ENCODE peak calls at places on chromosomes 2 and 18, in five cellular contexts. Z is NT2/D1, X is GM12878, P is HepG2, H is H1. M is an unnamed sample.

GRCh38 chr18:33735428-33735827 is 157.4 kb downstream of the ASXL3 start:
- DNase-seq in H (no peak), X (no peak), Z (no peak), P (no peak), M (no peak)

GRCh38 chr18:59783138-59783537 is 85.9 kb upstream of the CCBE1 start:
- DNase-seq in H (peak; percentile 57), Z (peak; percentile 8), P (peak; percentile 72), X (peak; percentile 9), M (peak; percentile 45)

GRCh38 chr2:166375205-166375735 is 474 bp downstream of the SCN9A start:
- DNase-seq in H (no peak), X (no peak), P (peak; percentile 43), Z (no peak), M (peak; percentile 9)

GRCh38 chr2:168821992-168822391 is 19.6 kb downstream of the NOSTRIN start:
- DNase-seq in X (no peak), Z (no peak), P (no peak), H (no peak), M (no peak)

GRCh38 chr2:219571311-219572236 is at the start of gene OBSL1:
- DNase-seq in X (no peak), Z (peak; percentile 88), P (peak; percentile 90), H (peak; percentile 88), M (peak; percentile 77)

GRCh38 chr2:149799296-149799695 is 211.7 kb upstream of the MMADHC start:
- DNase-seq in X (no peak), Z (no peak), P (no peak), H (no peak), M (no peak)

GRCh38 chr2:113078350-113078839 is 10.6 kb downstream of the IL1F10 start:
- DNase-seq in X (no peak), P (no peak), Z (no peak), H (no peak), M (no peak)

GRCh38 chr2:172241219-172241618 is 138.5 kb upstream of the DLX2 start:
- DNase-seq in P (no peak), Z (no peak), H (no peak), X (no peak), M (no peak)

GRCh38 chr2:225270861-225271260 is 128.6 kb upstream of the NYAP2 start:
- DNase-seq in Z (peak; percentile 11), H (no peak), P (no peak), X (peak; percentile 82), M (peak; percentile 14)

GRCh38 chr2:15756882-15757819 is 165.5 kb downstream of the DDX1 start:
- DNase-seq in X (no peak), P (no peak), Z (no peak), H (peak; percentile 30), M (no peak)

GRCh38 chr2:160427629-160428424 is 65.8 kb downstream of the RBMS1 start:
- DNase-seq in P (no peak), X (no peak), Z (no peak), H (no peak), M (no peak)

GRCh38 chr18:76426738-76427305 is 68.2 kb downstream of the ZNF516 start:
- DNase-seq in P (peak; percentile 14), Z (no peak), H (peak; percentile 93), X (no peak), M (peak; percentile 59)

GRCh38 chr2:70616168-70616694 is 62.6 kb upstream of the TGFA start:
- DNase-seq in Z (no peak), H (no peak), X (no peak), P (no peak), M (no peak)
- TF ChIP-seq SUZ12 in Z (no peak), H (no peak), X (no peak), P (no peak), M (no peak)

GRCh38 chr2:226478121-226478809 is 321.4 kb downstream of the IRS1 start:
- DNase-seq in X (no peak), P (peak; percentile 89), H (no peak), Z (peak; percentile 42), M (no peak)
- TF ChIP-seq SUZ12 in X (no peak), P (no peak), H (no peak), Z (no peak), M (no peak)

GRCh38 chr2:26270363-26270762 is 25.6 kb downstream of the HADHB start:
- DNase-seq in X (no peak), Z (no peak), H (no peak), P (no peak), M (no peak)
- TF ChIP-seq SUZ12 in X (no peak), Z (no peak), H (no peak), P (no peak), M (no peak)

GRCh38 chr2:190119948-190120347 is 57.4 kb upstream of the MSTN start:
- DNase-seq in P (no peak), H (peak; percentile 46), Z (no peak), X (no peak), M (no peak)

GRCh38 chr2:190123956-190124355 is 61.4 kb upstream of the MSTN start:
- DNase-seq in P (no peak), H (no peak), X (no peak), Z (no peak), M (no peak)

GRCh38 chr2:190117305-190117704 is 54.8 kb upstream of the MSTN start:
- DNase-seq in X (no peak), H (no peak), P (no peak), Z (no peak), M (no peak)

GRCh38 chr2:190121971-190122370 is 59.4 kb upstream of the MSTN start:
- DNase-seq in H (no peak), Z (peak; percentile 16), P (peak; percentile 24), X (peak; percentile 9), M (peak; percentile 32)

GRCh38 chr2:190119257-190119656 is 56.7 kb upstream of the MSTN start:
- DNase-seq in H (peak; percentile 72), Z (no peak), X (no peak), P (no peak), M (no peak)
- TF ChIP-seq SUZ12 in H (no peak), Z (no peak), X (no peak), P (no peak), M (no peak)

GRCh38 chr18:28863396-28863795 is 686.5 kb upstream of the CDH2 start:
- DNase-seq in P (no peak), H (no peak), X (no peak), Z (no peak), M (no peak)
- TF ChIP-seq SUZ12 in P (no peak), H (no peak), X (no peak), Z (no peak), M (no peak)

DNA sequence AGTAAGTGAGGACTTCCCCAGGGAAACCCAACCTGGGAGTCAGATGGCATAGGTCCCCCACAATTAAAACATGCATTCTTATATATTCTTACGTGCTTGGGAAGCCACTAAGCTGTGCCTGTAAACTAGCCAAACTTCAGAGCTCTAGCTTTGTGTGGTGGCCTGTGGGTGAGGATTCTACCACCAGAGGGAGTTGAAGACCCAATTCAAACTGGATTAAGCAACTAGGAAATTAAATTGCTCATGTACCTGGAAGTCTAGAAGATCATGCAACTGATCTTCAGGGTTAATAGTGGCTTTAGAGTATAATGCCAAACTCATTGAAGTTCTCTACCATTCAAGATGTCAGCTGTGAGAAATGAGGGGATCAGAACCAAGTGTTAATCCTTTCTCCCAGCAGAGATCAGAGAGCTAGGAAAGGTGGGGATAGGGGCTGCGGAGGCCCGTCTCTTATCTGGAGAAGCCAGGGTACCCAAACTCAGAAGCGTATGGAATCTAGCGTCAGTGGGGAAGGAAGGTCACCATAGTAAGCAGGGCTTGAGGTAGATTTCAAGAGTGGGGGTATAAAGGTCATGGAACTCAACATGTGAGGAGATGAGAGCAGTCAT is 53.2 kb upstream of the CCDC85A start:
- DNase-seq in H (no peak), Z (no peak), P (no peak), X (no peak), M (peak; percentile 41)
- TF ChIP-seq SUZ12 in H (no peak), Z (no peak), P (no peak), X (no peak), M (no peak)

DNA sequence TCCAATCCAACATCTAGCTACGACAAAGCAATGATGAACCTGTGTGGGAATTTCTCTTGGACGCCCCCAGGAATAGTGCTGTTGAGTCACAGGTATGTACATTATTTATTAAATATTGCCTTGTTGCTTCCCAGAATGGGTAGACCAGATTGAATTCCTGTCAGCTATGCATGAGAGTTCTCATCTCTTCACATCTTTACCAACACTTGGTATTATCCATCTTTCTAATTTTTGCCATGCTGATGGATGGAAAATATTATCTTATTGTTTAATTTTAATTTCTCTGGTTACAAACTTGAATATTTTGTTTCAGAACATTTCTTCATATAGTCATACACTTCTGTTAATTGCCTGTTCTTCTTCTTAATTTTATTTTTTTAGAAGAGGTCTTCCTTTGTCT is 9.6 kb upstream of the RAB10 start:
- DNase-seq in Z (no peak), P (no peak), X (no peak), H (no peak), M (no peak)
- TF ChIP-seq SUZ12 in Z (no peak), P (no peak), X (no peak), H (no peak), M (no peak)

DNA sequence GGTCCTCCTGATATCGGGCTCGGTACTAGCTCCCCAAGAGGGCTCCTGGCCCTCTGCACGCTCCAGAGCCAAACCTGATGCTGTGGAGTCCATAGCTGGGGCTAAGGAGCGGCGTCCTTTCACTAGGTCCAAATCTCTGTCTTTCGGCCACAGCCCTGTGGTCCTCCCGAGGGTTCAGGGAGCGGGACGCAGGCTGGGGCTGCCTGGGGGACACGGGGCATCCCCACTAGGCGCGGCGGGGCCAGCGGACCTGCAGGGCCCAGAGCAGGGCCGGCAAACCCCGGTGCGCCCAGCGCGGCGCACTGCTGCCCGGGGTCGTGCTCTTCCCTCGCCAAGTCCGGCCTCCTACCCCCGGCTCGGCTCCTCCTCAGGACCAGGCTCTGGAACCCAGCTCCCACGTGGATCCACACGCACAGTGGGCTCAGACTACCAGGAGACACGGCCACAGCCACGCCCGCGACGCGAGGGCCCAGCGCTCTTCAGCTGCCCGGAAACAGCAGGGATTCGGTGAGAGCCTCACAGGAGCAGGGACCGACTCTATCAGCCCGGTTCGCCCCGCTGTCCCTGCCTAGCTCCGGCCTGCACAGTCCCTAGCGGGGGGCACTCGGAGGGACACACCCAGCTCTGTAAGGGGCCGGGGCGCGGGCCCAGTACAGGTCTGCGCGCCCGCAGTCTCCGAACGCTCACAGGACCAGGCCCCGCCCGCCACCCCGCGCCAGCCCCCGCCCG is 593 bp downstream of the ZNF514 start:
- DNase-seq in Z (no peak), H (peak; percentile 61), P (peak; percentile 13), X (no peak), M (peak; percentile 45)
- TF ChIP-seq SUZ12 in Z (no peak), H (no peak), P (no peak), X (no peak), M (no peak)

GRCh38 chr2:236319036-236319435 is 54.8 kb upstream of the ASB18 start:
- DNase-seq in X (no peak), H (no peak), P (no peak), Z (no peak), M (no peak)
- TF ChIP-seq SUZ12 in X (no peak), H (no peak), P (no peak), Z (no peak), M (no peak)

DNA sequence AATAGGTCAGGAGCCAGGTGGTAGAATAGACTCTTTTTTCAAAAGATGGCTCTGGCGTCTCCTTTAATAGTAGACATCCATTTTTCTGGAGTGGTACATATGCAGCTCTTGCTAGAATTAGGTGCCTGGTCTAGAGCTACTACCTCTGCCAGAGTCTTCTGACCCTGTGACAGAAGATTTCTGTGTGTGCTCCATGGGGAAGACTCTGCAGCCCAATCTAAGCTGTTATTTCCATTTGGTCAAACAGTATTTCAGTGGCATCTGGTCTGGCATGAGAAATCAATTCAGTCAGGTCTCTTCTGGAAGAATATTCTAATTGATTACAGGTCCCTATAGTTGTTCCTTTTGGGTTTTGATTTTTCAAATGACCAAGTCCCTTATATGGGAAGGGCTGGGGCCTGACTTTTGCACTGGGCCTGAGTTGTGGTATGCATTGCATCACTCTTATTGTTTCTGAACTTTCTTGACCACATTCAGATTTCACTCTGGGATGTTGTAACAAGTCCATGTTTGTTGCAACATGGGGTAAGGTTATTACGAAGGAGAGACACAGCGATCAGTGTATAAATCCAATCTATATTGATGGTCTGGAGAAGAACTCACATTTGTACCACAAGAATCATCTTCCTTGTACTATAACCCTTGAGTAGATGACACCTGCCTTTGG is 12.1 kb downstream of the MXD1 start:
- DNase-seq in X (no peak), Z (no peak), P (peak; percentile 86), H (no peak), M (no peak)
- TF ChIP-seq SUZ12 in X (no peak), Z (no peak), P (no peak), H (no peak), M (no peak)